ENCODE peak calls at places on chromosomes 5 and 9, in six cellular contexts. D is gastrocnemius medialis, V is NT2/D1, R is Karpas-422, J is adrenal gland, X is heart right ventricle. H is an unnamed sample. For H3K9me3, the result is how much of the 10 kb centered on the place peaks cover.

GRCh38 chr9:109013678-109014145 is 413 bp upstream of the CTNNAL1 start:
- DNase-seq in D (no peak), V (no peak), R (no peak), J (no peak), X (no peak), H (no peak)

GRCh38 chr9:121767176-121767769 is 115.8 kb downstream of the DAB2IP start:
- DNase-seq in D (no peak), V (no peak), R (no peak), J (no peak), X (no peak), H (peak)

GRCh38 chr9:89522261-89522978 is 24.5 kb upstream of the SEMA4D start:
- DNase-seq in D (peak), V (no peak), R (peak), J (no peak), X (no peak), H (no peak)

GRCh38 chr9:132546148-132547051 is 36.0 kb upstream of the BARHL1 start:
- DNase-seq in D (no peak), V (no peak), R (peak), J (peak), X (peak), H (no peak)

GRCh38 chr5:96326902-96327301 is 106.1 kb downstream of the PCSK1 start:
- DNase-seq in D (no peak), V (no peak), R (no peak), J (no peak), X (no peak), H (no peak)

GRCh38 chr5:31651241-31651640 is 12.3 kb downstream of the PDZD2 start:
- DNase-seq in D (no peak), V (no peak), R (no peak), J (no peak), X (no peak), H (no peak)

GRCh38 chr5:80129146-80129545 is 94.0 kb downstream of the THBS4 start:
- DNase-seq in D (no peak), V (no peak), R (no peak), J (no peak), X (no peak), H (no peak)

GRCh38 chr5:116300016-116300601 is 215.3 kb downstream of the COMMD10 start:
- DNase-seq in D (no peak), V (no peak), R (no peak), J (no peak), X (no peak), H (no peak)

GRCh38 chr5:131943914-131944313 is 1.5 kb downstream of the MEIKIN start:
- DNase-seq in D (no peak), V (no peak), R (peak), J (no peak), X (no peak), H (no peak)

GRCh38 chr5:151742870-151743294 is 15.5 kb downstream of the ATOX1 start:
- DNase-seq in D (no peak), V (peak), R (peak), J (peak), X (peak), H (peak)

GRCh38 chr5:135327429-135328127 is 71.5 kb downstream of the MACROH2A1 start:
- DNase-seq in D (no peak), V (no peak), R (no peak), J (no peak), X (no peak), H (no peak)

GRCh38 chr9:96618209-96619108 is 1.2 kb downstream of the CDC14B start:
- DNase-seq in D (peak), V (no peak), R (no peak), J (peak), X (peak), H (peak)

GRCh38 chr5:144195443-144195842 is 24.8 kb downstream of the KCTD16 start:
- DNase-seq in D (no peak), V (no peak), R (no peak), J (no peak), X (no peak), H (no peak)

GRCh38 chr9:121884057-121884512 is 209.0 kb downstream of the TTLL11 start:
- DNase-seq in D (no peak), V (peak), R (no peak), J (no peak), X (no peak), H (no peak)

GRCh38 chr9:128882677-128883590 is 1.0 kb downstream of the LRRC8A start:
- DNase-seq in D (no peak), V (no peak), R (peak), J (no peak), X (no peak), H (no peak)

GRCh38 chr5:154779105-154779504 is 23.9 kb downstream of the LARP1 start:
- DNase-seq in D (peak), V (no peak), R (no peak), J (peak), X (no peak), H (no peak)

GRCh38 chr9:76136986-76137385 is 246.5 kb downstream of the PCSK5 start:
- DNase-seq in D (no peak), V (peak), R (no peak), J (no peak), X (no peak), H (no peak)

GRCh38 chr5:31226651-31227050 is 33.2 kb downstream of the CDH6 start:
- DNase-seq in D (no peak), V (no peak), R (no peak), J (no peak), X (no peak), H (no peak)

GRCh38 chr9:131744171-131744714 is 4.4 kb upstream of the RAPGEF1 start:
- DNase-seq in D (no peak), V (no peak), R (no peak), J (no peak), X (no peak), H (no peak)

GRCh38 chr9:131500939-131501541 is 1.7 kb upstream of the POMT1 start:
- DNase-seq in D (peak), V (no peak), R (no peak), J (no peak), X (no peak), H (no peak)

GRCh38 chr9:21965401-21965951 is 28.7 kb downstream of the CDKN2A start:
- DNase-seq in D (peak), V (no peak), R (peak), J (peak), X (peak), H (peak)

GRCh38 chr5:23208959-23209431 is 298.4 kb upstream of the PRDM9 start:
- DNase-seq in D (no peak), V (peak), R (peak), J (no peak), X (no peak), H (no peak)

GRCh38 chr9:89576404-89576824 is 28.4 kb upstream of the GADD45G start:
- DNase-seq in D (no peak), V (no peak), R (peak), J (no peak), X (no peak), H (no peak)

GRCh38 chr9:73239868-73240267 is 88.2 kb downstream of the ANXA1 start:
- DNase-seq in D (no peak), V (no peak), R (no peak), J (no peak), X (no peak), H (no peak)

GRCh38 chr5:15002183-15002582 is 130.6 kb upstream of the ANKH start:
- DNase-seq in D (no peak), V (no peak), R (no peak), J (no peak), X (no peak), H (no peak)

GRCh38 chr9:88533951-88534455 is 975 bp upstream of the NXNL2 start:
- DNase-seq in D (no peak), V (peak), R (no peak), J (no peak), X (peak), H (peak)

GRCh38 chr5:141260458-141261237 is 15.5 kb downstream of the PCDHB15 start:
- DNase-seq in D (no peak), V (no peak), R (peak), J (no peak), X (no peak), H (no peak)
- H3K9me3 ChIP-seq in D (half or more), V (half or more), R (half or more), J (half or more), X (under half), H (half or more)

DNA sequence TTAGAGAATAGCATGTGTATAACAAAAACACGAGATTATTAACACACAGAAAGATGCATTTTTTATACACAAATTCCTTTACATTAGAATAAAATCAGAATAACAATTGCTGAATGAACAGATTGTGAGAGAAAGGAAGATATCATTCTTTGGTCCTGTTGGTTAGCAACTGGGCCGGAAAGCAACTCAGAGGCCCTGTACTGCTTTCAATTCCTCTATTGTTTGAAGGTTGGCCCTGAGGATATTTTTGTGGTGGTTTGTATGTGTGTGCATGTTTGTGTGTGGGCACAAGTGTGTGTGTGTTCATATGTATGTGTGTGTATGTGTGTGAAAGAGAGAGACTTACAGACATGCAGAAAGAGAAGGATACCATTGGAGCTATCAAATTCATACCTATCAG is 356.8 kb upstream of the DMAC1 start:
- DNase-seq in D (no peak), V (no peak), R (no peak), J (no peak), X (no peak), H (no peak)
- H3K9me3 ChIP-seq in D (under half), V (under half), R (under half), J (under half), X (under half), H (under half)

DNA sequence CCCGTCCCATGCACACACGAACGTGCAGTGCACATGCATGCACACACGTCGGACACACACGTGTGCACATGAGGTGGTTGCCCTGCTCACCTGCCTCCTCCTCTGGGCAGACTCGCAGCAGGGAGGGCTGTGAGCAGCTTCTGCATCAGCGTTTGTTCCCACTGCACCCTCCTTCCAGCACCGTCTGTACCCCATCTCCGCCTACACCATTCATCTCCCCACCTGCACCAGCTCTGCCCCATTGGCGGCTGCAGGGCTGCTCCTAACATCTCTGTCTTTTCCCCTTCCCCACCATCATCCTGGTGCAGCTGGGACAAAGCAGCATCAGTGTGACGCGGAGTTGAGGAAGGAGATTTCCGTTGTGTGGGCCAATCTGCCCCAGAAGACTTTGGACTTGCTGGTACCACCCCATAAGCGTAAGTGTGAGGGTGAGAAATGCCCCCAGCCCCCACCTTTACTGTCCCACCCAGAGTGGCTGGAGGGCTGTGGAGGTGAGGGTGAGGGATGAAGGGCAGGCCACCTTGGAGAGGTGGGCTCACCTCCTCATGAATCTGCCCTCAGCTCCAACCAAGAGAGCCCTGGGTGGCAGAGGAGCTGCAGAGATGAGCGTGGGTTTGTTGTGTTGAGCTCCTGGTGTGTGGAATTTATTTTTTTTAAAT is 234.6 kb downstream of the CACNA1B start:
- DNase-seq in D (no peak), V (no peak), R (no peak), J (peak), X (no peak), H (no peak)
- H3K9me3 ChIP-seq in D (under half), V (under half), R (under half), J (under half), X (under half), H (under half)

DNA sequence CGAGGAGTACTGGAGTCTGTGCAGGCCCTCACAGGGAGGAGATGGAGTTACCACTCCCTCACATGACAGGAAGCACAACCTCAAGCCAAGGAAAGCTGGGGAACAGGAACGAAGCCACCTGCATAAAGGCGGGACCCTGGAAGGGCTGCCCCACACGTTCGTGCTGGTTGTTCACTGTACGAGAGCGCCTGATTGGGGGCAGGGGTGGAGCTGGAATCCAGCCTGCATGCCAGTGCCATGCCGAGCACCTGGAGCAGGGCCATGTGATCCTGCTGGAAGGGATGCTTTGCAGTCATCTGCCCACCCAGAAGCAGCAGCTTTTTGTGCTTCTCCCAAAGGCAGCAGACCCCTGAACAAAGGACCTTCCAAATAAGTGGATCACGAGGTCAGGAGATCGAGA is 11.4 kb downstream of the GRM6 start:
- DNase-seq in D (no peak), V (no peak), R (no peak), J (no peak), X (no peak), H (no peak)
- H3K9me3 ChIP-seq in D (under half), V (under half), R (under half), J (under half), X (under half), H (under half)

GRCh38 chr5:141326088-141326854 is 4.0 kb upstream of the PCDHGA1 start:
- DNase-seq in D (peak), V (no peak), R (no peak), J (peak), X (peak), H (peak)

GRCh38 chr5:141328231-141328630 is 2.1 kb upstream of the PCDHGA1 start:
- DNase-seq in D (no peak), V (no peak), R (no peak), J (no peak), X (no peak), H (no peak)

GRCh38 chr5:141330299-141331080 is at the start of gene PCDHGA1:
- DNase-seq in D (no peak), V (peak), R (peak), J (no peak), X (no peak), H (no peak)
- H3K9me3 ChIP-seq in D (under half), V (under half), R (under half), J (under half), X (under half), H (under half)

H was measured in psoas muscle.